ENCODE peak calls at places on chromosomes 11 and 22, in six cellular contexts. I is activated naive CD4-positive, alpha-beta T cell treated with anti-CD3 and anti-CD28 coated beads for 36 hours; Z is small intestine; B is activated naive CD8-positive, alpha-beta T cell treated with anti-CD3 and anti-CD28 coated beads for 36 hours; R is stimulated activated CD4-positive, alpha-beta T cell treated with anti-CD3 and anti-CD28 coated beads, Interleukin-2, amount 100 ng/mL, for 24 hours; E is stromal cell of bone marrow. H is an unnamed sample.

GRCh38 chr11:11215944-11216343 is 137.1 kb downstream of the CSNK2A3 start:
- DNase-seq in I (no peak), Z (no peak), B (no peak), R (no peak), E (no peak), H (no peak)

GRCh38 chr22:49046000-49046545 is 781.6 kb downstream of the BRD1 start:
- DNase-seq in I (no peak), Z (no peak), B (no peak), R (no peak), E (no peak), H (no peak)

GRCh38 chr22:38638734-38639133 is 17.5 kb downstream of the FAM227A start:
- DNase-seq in I (no peak), Z (no peak), B (no peak), R (no peak), E (no peak), H (no peak)

GRCh38 chr11:123550620-123550917 is 103.9 kb downstream of the SCN3B start:
- DNase-seq in I (no peak), Z (no peak), B (no peak), R (no peak), E (no peak), H (no peak)

GRCh38 chr11:17571431-17572358 is 24.6 kb downstream of the OTOG start:
- DNase-seq in I (no peak), Z (no peak), B (no peak), R (no peak), E (no peak), H (no peak)

GRCh38 chr11:102414559-102414958 is 38.0 kb downstream of the TMEM123 start:
- DNase-seq in I (no peak), Z (no peak), B (no peak), R (no peak), E (no peak), H (no peak)

GRCh38 chr22:44586337-44586990 is 88.4 kb upstream of the RTL6 start:
- DNase-seq in I (no peak), Z (no peak), B (no peak), R (no peak), E (no peak), H (no peak)

GRCh38 chr11:28040384-28040783 is 67.6 kb downstream of the KIF18A start:
- DNase-seq in I (no peak), Z (no peak), B (no peak), R (no peak), E (no peak), H (no peak)

GRCh38 chr11:42552786-42553185 is 759.0 kb upstream of the API5 start:
- DNase-seq in I (no peak), Z (no peak), B (no peak), R (no peak), E (no peak), H (no peak)

GRCh38 chr22:36981247-36981775 is 37.9 kb downstream of the TST start:
- DNase-seq in I (no peak), Z (no peak), B (no peak), R (no peak), E (no peak), H (no peak)

GRCh38 chr11:123430736-123431356 is 777 bp downstream of the GRAMD1B start:
- DNase-seq in I (peak), Z (peak), B (peak), R (peak), E (no peak), H (peak)

GRCh38 chr22:23357028-23357427 is 176.7 kb downstream of the BCR start:
- DNase-seq in I (no peak), Z (no peak), B (no peak), R (no peak), E (no peak), H (no peak)

GRCh38 chr22:31350410-31350863 is 4.3 kb upstream of the PATZ1 start:
- DNase-seq in I (no peak), Z (peak), B (no peak), R (no peak), E (no peak), H (no peak)

GRCh38 chr11:85813721-85814120 is 2.8 kb upstream of the SYTL2 start:
- DNase-seq in I (no peak), Z (peak), B (no peak), R (no peak), E (no peak), H (no peak)

GRCh38 chr22:48892571-48893287 is 934.9 kb downstream of the BRD1 start:
- DNase-seq in I (no peak), Z (no peak), B (no peak), R (peak), E (no peak), H (no peak)

GRCh38 chr11:127074151-127074761 is 73.7 kb upstream of the KIRREL3 start:
- DNase-seq in I (peak), Z (peak), B (no peak), R (no peak), E (no peak), H (peak)

GRCh38 chr11:86559311-86559945 is 113.0 kb downstream of the ME3 start:
- DNase-seq in I (no peak), Z (peak), B (no peak), R (no peak), E (peak), H (no peak)

GRCh38 chr11:132115454-132115853 is 745.0 kb downstream of the NTM start:
- DNase-seq in I (no peak), Z (no peak), B (no peak), R (no peak), E (peak), H (no peak)

GRCh38 chr11:34830648-34831047 is 85.5 kb downstream of the APIP start:
- DNase-seq in I (no peak), Z (no peak), B (no peak), R (no peak), E (no peak), H (no peak)

GRCh38 chr22:44204937-44205712 is 24.4 kb downstream of the PARVG start:
- DNase-seq in I (no peak), Z (no peak), B (no peak), R (no peak), E (no peak), H (no peak)

GRCh38 chr11:63099555-63099954 is 44.5 kb downstream of the SLC22A24 start:
- DNase-seq in I (no peak), Z (no peak), B (no peak), R (no peak), E (no peak), H (no peak)

GRCh38 chr22:20315337-20316216 is 4.3 kb downstream of the DGCR6L start:
- DNase-seq in I (no peak), Z (no peak), B (no peak), R (peak), E (no peak), H (no peak)

GRCh38 chr11:34792814-34793241 is 123.4 kb downstream of the APIP start:
- DNase-seq in I (no peak), Z (no peak), B (no peak), R (no peak), E (no peak), H (no peak)

GRCh38 chr11:44950625-44951472 is at the start of gene TP53I11:
- DNase-seq in I (peak), Z (peak), B (peak), R (peak), E (peak), H (no peak)

GRCh38 chr11:121613724-121614123 is 161.0 kb upstream of the SORL1-AS1 start:
- DNase-seq in I (no peak), Z (no peak), B (no peak), R (no peak), E (no peak), H (no peak)

GRCh38 chr11:66080055-66080817 is 10.2 kb downstream of the PACS1 start:
- DNase-seq in I (peak), Z (peak), B (peak), R (peak), E (peak), H (no peak)

GRCh38 chr11:84091212-84091986 is 805.2 kb upstream of the CCDC90B start:
- DNase-seq in I (no peak), Z (no peak), B (no peak), R (no peak), E (no peak), H (no peak)

GRCh38 chr11:105613183-105613582 is 3.3 kb downstream of the GRIA4 start:
- DNase-seq in I (no peak), Z (no peak), B (no peak), R (no peak), E (no peak), H (no peak)

GRCh38 chr22:25942989-25943411 is 201.0 kb downstream of the MYO18B start:
- DNase-seq in I (no peak), Z (no peak), B (no peak), R (no peak), E (no peak), H (no peak)

GRCh38 chr22:30609260-30610185 is 2.5 kb downstream of the TCN2 start:
- DNase-seq in I (peak), Z (peak), B (peak), R (no peak), E (peak), H (peak)

GRCh38 chr11:68549789-68550484 is 89.4 kb downstream of the PPP6R3 start:
- DNase-seq in I (no peak), Z (no peak), B (peak), R (no peak), E (no peak), H (no peak)

GRCh38 chr11:61336171-61336935 is 3.3 kb downstream of the TKFC start:
- DNase-seq in I (peak), Z (peak), B (peak), R (peak), E (peak), H (peak)

GRCh38 chr22:27377901-27378300 is 423.7 kb downstream of the MN1 start:
- DNase-seq in I (no peak), Z (peak), B (no peak), R (no peak), E (no peak), H (no peak)

GRCh38 chr22:41589260-41589600 is 410 bp downstream of the PMM1 start:
- DNase-seq in I (peak), Z (peak), B (peak), R (peak), E (no peak), H (no peak)

GRCh38 chr11:16669799-16670415 is 68.5 kb upstream of the C11orf58 start:
- DNase-seq in I (no peak), Z (no peak), B (no peak), R (no peak), E (no peak), H (no peak)

GRCh38 chr11:131694526-131695424 is 324.4 kb downstream of the NTM start:
- DNase-seq in I (peak), Z (peak), B (peak), R (peak), E (peak), H (no peak)

GRCh38 chr11:95556342-95557151 is 233.0 kb downstream of the FAM76B start:
- DNase-seq in I (peak), Z (no peak), B (peak), R (peak), E (peak), H (peak)

GRCh38 chr11:88327462-88328143 is 9.9 kb downstream of the CTSC start:
- DNase-seq in I (no peak), Z (no peak), B (no peak), R (no peak), E (no peak), H (peak)

GRCh38 chr11:114181195-114181594 is 115.0 kb upstream of the NNMT start:
- DNase-seq in I (no peak), Z (no peak), B (no peak), R (no peak), E (no peak), H (no peak)

GRCh38 chr11:120153221-120153620 is 15.3 kb upstream of the TRIM29 start:
- DNase-seq in I (no peak), Z (no peak), B (no peak), R (no peak), E (no peak), H (no peak)

H was measured in GM06990.